ENCODE peak calls at places on chromosomes 7 and 10, in six cellular contexts. One of them, this sample, is unnamed.
A peak's percentile ranks its signal among the peaks of the same experiment; 100 is the strongest.

GRCh38 chr10:114337510-114338462 is 66.5 kb downstream of the AFAP1L2 start:
- DNase-seq in HepG2: no peak
- DNase-seq in GM12878: peak; percentile 21
- DNase-seq in A549: no peak
- DNase-seq in endothelial cell of umbilical vein: no peak
- DNase-seq in K562: no peak
- DNase-seq in this sample: no peak

GRCh38 chr10:89236221-89236620 is 15.4 kb downstream of the LIPA start:
- DNase-seq in HepG2: no peak
- DNase-seq in GM12878: no peak
- DNase-seq in A549: no peak
- DNase-seq in endothelial cell of umbilical vein: no peak
- DNase-seq in K562: no peak
- DNase-seq in this sample: no peak

GRCh38 chr10:87504667-87505365 is at the start of gene MINPP1:
- DNase-seq in HepG2: peak; percentile 74
- DNase-seq in GM12878: no peak
- DNase-seq in A549: peak; percentile 84
- DNase-seq in endothelial cell of umbilical vein: peak; percentile 69
- DNase-seq in K562: peak; percentile 76
- DNase-seq in this sample: peak; percentile 94

GRCh38 chr10:86306628-86307278 is 59.8 kb downstream of the GRID1 start:
- DNase-seq in HepG2: peak; percentile 7
- DNase-seq in GM12878: no peak
- DNase-seq in A549: no peak
- DNase-seq in endothelial cell of umbilical vein: no peak
- DNase-seq in K562: peak; percentile 15
- DNase-seq in this sample: peak; percentile 43

GRCh38 chr7:129298268-129298893 is 73.6 kb downstream of the AHCYL2 start:
- DNase-seq in HepG2: peak; percentile 36
- DNase-seq in GM12878: no peak
- DNase-seq in A549: peak; percentile 49
- DNase-seq in endothelial cell of umbilical vein: peak; percentile 66
- DNase-seq in K562: peak; percentile 42
- DNase-seq in this sample: peak; percentile 64

GRCh38 chr7:111756687-111757178 is 194.4 kb upstream of the IMMP2L start:
- DNase-seq in HepG2: no peak
- DNase-seq in GM12878: no peak
- DNase-seq in A549: no peak
- DNase-seq in endothelial cell of umbilical vein: no peak
- DNase-seq in K562: no peak
- DNase-seq in this sample: peak; percentile 84

GRCh38 chr7:132437730-132438129 is 138.5 kb downstream of the PLXNA4 start:
- DNase-seq in HepG2: no peak
- DNase-seq in GM12878: no peak
- DNase-seq in A549: no peak
- DNase-seq in endothelial cell of umbilical vein: peak; percentile 42
- DNase-seq in K562: no peak
- DNase-seq in this sample: no peak

GRCh38 chr7:137684776-137685175 is 162.0 kb downstream of the DGKI start:
- DNase-seq in HepG2: no peak
- DNase-seq in GM12878: no peak
- DNase-seq in A549: no peak
- DNase-seq in endothelial cell of umbilical vein: no peak
- DNase-seq in K562: no peak
- DNase-seq in this sample: no peak

GRCh38 chr10:35270100-35270499 is 66.2 kb upstream of the CCNY start:
- DNase-seq in HepG2: no peak
- DNase-seq in GM12878: no peak
- DNase-seq in A549: no peak
- DNase-seq in endothelial cell of umbilical vein: no peak
- DNase-seq in K562: no peak
- DNase-seq in this sample: no peak

GRCh38 chr10:33413093-33413442 is 78.6 kb upstream of the NRP1 start:
- DNase-seq in HepG2: no peak
- DNase-seq in GM12878: no peak
- DNase-seq in A549: no peak
- DNase-seq in endothelial cell of umbilical vein: peak; percentile 9
- DNase-seq in K562: no peak
- DNase-seq in this sample: no peak

GRCh38 chr7:130345106-130345505 is 490 bp downstream of the CPA5 start:
- DNase-seq in HepG2: no peak
- DNase-seq in GM12878: no peak
- DNase-seq in A549: no peak
- DNase-seq in endothelial cell of umbilical vein: no peak
- DNase-seq in K562: no peak
- DNase-seq in this sample: no peak

GRCh38 chr10:119817991-119818888 is 54.4 kb downstream of the MCMBP start:
- DNase-seq in HepG2: no peak
- DNase-seq in GM12878: no peak
- DNase-seq in A549: no peak
- DNase-seq in endothelial cell of umbilical vein: peak; percentile 29
- DNase-seq in K562: no peak
- DNase-seq in this sample: no peak

GRCh38 chr10:104045151-104046089 is 40.3 kb downstream of the COL17A1 start:
- DNase-seq in HepG2: peak; percentile 45
- DNase-seq in GM12878: no peak
- DNase-seq in A549: peak; percentile 78
- DNase-seq in endothelial cell of umbilical vein: peak; percentile 76
- DNase-seq in K562: peak; percentile 22
- DNase-seq in this sample: peak; percentile 37

GRCh38 chr10:59985639-59986038 is 79.3 kb upstream of the CCDC6 start:
- DNase-seq in HepG2: no peak
- DNase-seq in GM12878: no peak
- DNase-seq in A549: no peak
- DNase-seq in endothelial cell of umbilical vein: no peak
- DNase-seq in K562: no peak
- DNase-seq in this sample: no peak

GRCh38 chr10:58755688-58756087 is 243.0 kb downstream of the BICC1 start:
- DNase-seq in HepG2: no peak
- DNase-seq in GM12878: no peak
- DNase-seq in A549: peak; percentile 62
- DNase-seq in endothelial cell of umbilical vein: no peak
- DNase-seq in K562: no peak
- DNase-seq in this sample: no peak

GRCh38 chr7:140512317-140513000 is 33.2 kb upstream of the MKRN1 start:
- DNase-seq in HepG2: peak; percentile 46
- DNase-seq in GM12878: no peak
- DNase-seq in A549: peak; percentile 66
- DNase-seq in endothelial cell of umbilical vein: no peak
- DNase-seq in K562: peak; percentile 67
- DNase-seq in this sample: no peak

GRCh38 chr10:66941491-66941890 is 15.7 kb downstream of the LRRTM3 start:
- DNase-seq in HepG2: no peak
- DNase-seq in GM12878: no peak
- DNase-seq in A549: no peak
- DNase-seq in endothelial cell of umbilical vein: no peak
- DNase-seq in K562: no peak
- DNase-seq in this sample: no peak

GRCh38 chr10:17026686-17027485 is 102.7 kb downstream of the CUBN start:
- DNase-seq in HepG2: no peak
- DNase-seq in GM12878: peak; percentile 35
- DNase-seq in A549: no peak
- DNase-seq in endothelial cell of umbilical vein: peak; percentile 57
- DNase-seq in K562: no peak
- DNase-seq in this sample: no peak

GRCh38 chr10:126288547-126289493 is 99.5 kb downstream of the ADAM12 start:
- DNase-seq in HepG2: no peak
- DNase-seq in GM12878: no peak
- DNase-seq in A549: no peak
- DNase-seq in endothelial cell of umbilical vein: no peak
- DNase-seq in K562: no peak
- DNase-seq in this sample: no peak
- TF ChIP-seq MAX in HepG2: no peak
- TF ChIP-seq MAX in GM12878: no peak
- TF ChIP-seq MAX in A549: no peak
- TF ChIP-seq MAX in endothelial cell of umbilical vein: no peak
- TF ChIP-seq MAX in K562: no peak
- TF ChIP-seq MAX in this sample: no peak

DNA sequence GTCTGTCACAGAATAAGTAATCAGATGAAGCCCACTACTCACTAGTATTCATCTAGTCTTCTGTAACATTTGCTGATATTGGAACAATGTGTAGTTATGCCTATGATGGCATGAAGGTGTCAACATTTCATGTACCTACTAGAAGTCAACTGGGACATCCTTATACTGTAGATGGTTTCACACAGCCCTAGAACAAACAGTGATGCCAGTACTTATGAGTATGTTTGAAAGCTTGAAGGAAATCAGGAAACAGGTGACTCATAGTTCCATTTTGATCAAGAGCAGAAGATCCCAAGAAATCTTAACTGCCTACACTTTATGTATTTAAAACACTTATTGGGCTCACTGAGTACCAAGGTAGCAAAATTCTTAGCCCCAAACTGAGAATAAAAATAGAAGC is 1519.6 kb downstream of the REEP3 start:
- DNase-seq in HepG2: no peak
- DNase-seq in GM12878: no peak
- DNase-seq in A549: no peak
- DNase-seq in endothelial cell of umbilical vein: peak; percentile 17
- DNase-seq in K562: no peak
- DNase-seq in this sample: no peak
- TF ChIP-seq MYC in HepG2: no peak
- TF ChIP-seq MYC in GM12878: no peak
- TF ChIP-seq MYC in A549: no peak
- TF ChIP-seq MYC in endothelial cell of umbilical vein: no peak
- TF ChIP-seq MYC in K562: no peak
- TF ChIP-seq MYC in this sample: no peak

GRCh38 chr10:117174439-117175214 is 22.7 kb upstream of the KCNK18 start:
- DNase-seq in HepG2: peak; percentile 73
- DNase-seq in GM12878: peak; percentile 51
- DNase-seq in A549: peak; percentile 80
- DNase-seq in endothelial cell of umbilical vein: peak; percentile 81
- DNase-seq in K562: peak; percentile 70
- DNase-seq in this sample: peak; percentile 80

GRCh38 chr10:117175215-117175900 is 21.9 kb upstream of the KCNK18 start:
- DNase-seq in HepG2: no peak
- DNase-seq in GM12878: no peak
- DNase-seq in A549: peak; percentile 24
- DNase-seq in endothelial cell of umbilical vein: no peak
- DNase-seq in K562: no peak
- DNase-seq in this sample: no peak

GRCh38 chr10:117178190-117178589 is 19.1 kb upstream of the KCNK18 start:
- DNase-seq in HepG2: no peak
- DNase-seq in GM12878: no peak
- DNase-seq in A549: no peak
- DNase-seq in endothelial cell of umbilical vein: no peak
- DNase-seq in K562: no peak
- DNase-seq in this sample: no peak

GRCh38 chr10:117170244-117170643 is 27.0 kb upstream of the KCNK18 start:
- DNase-seq in HepG2: no peak
- DNase-seq in GM12878: no peak
- DNase-seq in A549: no peak
- DNase-seq in endothelial cell of umbilical vein: no peak
- DNase-seq in K562: no peak
- DNase-seq in this sample: no peak

DNA sequence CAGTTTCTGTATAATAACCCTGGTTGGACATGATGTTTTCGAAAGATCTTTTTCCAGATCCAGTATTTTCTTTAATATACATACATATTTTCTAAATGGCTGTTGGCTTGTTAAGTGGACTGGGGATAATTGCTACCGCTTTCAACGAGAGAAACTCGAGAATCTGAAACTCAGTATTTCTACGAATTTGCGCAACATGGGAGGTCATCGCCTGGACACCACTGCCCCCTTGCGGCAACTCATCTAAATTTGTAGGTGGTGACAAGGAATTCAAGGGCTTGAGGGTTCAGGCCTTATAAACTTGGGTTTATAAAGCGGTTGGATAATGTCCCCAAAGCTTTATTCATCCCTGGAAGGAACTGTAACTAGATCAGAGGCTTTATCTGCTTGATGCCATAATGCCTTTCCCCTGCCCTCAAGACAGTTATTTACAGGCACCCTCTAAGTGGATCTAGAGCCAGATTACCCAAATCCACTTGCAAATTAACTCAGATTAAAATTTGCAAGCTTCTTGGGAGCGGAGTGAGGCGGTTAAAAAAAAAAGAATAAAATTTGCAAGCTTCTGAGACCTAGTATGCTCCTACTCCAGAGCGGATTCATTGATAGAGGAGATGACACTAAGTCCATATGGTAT is 21.3 kb upstream of the KCNK18 start:
- DNase-seq in HepG2: peak; percentile 56
- DNase-seq in GM12878: peak; percentile 19
- DNase-seq in A549: peak; percentile 80
- DNase-seq in endothelial cell of umbilical vein: peak; percentile 79
- DNase-seq in K562: peak; percentile 58
- DNase-seq in this sample: peak; percentile 82
- H3K4me3 ChIP-seq in HepG2: peak overlapping the region; percentile 63
- H3K4me3 ChIP-seq in GM12878: no peak overlapping the region
- H3K4me3 ChIP-seq in A549: peak overlapping the region; percentile 55
- H3K4me3 ChIP-seq in endothelial cell of umbilical vein: no peak overlapping the region
- H3K4me3 ChIP-seq in K562: no peak overlapping the region
- H3K4me3 ChIP-seq in this sample: no peak overlapping the region

DNA sequence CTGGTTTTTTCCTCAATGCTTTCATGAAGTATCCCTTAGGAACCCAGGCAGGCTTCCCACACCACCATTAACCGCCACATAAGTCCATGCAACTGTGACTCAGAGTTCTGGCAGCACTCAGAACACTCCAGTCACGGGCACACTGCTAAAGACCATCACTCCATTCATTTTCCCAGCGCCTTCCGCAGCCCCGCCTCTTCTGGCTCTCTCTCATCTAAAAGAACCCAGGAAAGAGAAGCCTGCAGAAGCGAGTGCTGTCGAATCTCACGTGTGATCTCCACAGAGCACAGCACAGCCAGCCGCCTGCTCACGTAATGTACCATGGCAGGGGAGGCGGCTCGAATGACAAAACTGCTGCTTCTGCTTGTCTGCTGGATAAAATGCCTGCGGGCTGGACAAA is 1.9 kb downstream of the PSMG3 start:
- DNase-seq in HepG2: no peak
- DNase-seq in GM12878: no peak
- DNase-seq in A549: no peak
- DNase-seq in endothelial cell of umbilical vein: no peak
- DNase-seq in K562: no peak
- DNase-seq in this sample: no peak
- TF ChIP-seq MAX in HepG2: no peak
- TF ChIP-seq MAX in GM12878: no peak
- TF ChIP-seq MAX in A549: no peak
- TF ChIP-seq MAX in endothelial cell of umbilical vein: no peak
- TF ChIP-seq MAX in K562: no peak
- TF ChIP-seq MAX in this sample: no peak

GRCh38 chr7:55199418-55199817 is 165.7 kb upstream of the LANCL2 start:
- DNase-seq in HepG2: no peak
- DNase-seq in GM12878: no peak
- DNase-seq in A549: no peak
- DNase-seq in endothelial cell of umbilical vein: no peak
- DNase-seq in K562: no peak
- DNase-seq in this sample: no peak
- TF ChIP-seq MYC in HepG2: no peak
- TF ChIP-seq MYC in GM12878: no peak
- TF ChIP-seq MYC in A549: no peak
- TF ChIP-seq MYC in endothelial cell of umbilical vein: no peak
- TF ChIP-seq MYC in K562: no peak
- TF ChIP-seq MYC in this sample: no peak